ENCODE peak calls at places on chromosomes 13 and 19, in five cellular contexts. One of them, this sample, is unnamed.

GRCh38 chr19:38134538-38135149 is 89.4 kb downstream of the DPF1 start:
- DNase-seq in mucosa of descending colon: peak; percentile 49
- DNase-seq in cardiac muscle cell: peak; percentile 53
- DNase-seq in neural progenitor cell: peak; percentile 78
- DNase-seq in tibial nerve: no peak
- DNase-seq in this sample: no peak

GRCh38 chr13:39875111-39875510 is 219.6 kb downstream of the COG6 start:
- DNase-seq in mucosa of descending colon: no peak
- DNase-seq in cardiac muscle cell: peak; percentile 58
- DNase-seq in neural progenitor cell: no peak
- DNase-seq in tibial nerve: no peak
- DNase-seq in this sample: no peak

GRCh38 chr19:2552859-2553258 is 76.9 kb downstream of the GADD45B start:
- DNase-seq in mucosa of descending colon: peak; percentile 38
- DNase-seq in cardiac muscle cell: no peak
- DNase-seq in neural progenitor cell: no peak
- DNase-seq in tibial nerve: no peak
- DNase-seq in this sample: peak; percentile 36

GRCh38 chr13:30898070-30898469 is 8.0 kb upstream of the MEDAG start:
- DNase-seq in mucosa of descending colon: no peak
- DNase-seq in cardiac muscle cell: no peak
- DNase-seq in neural progenitor cell: no peak
- DNase-seq in tibial nerve: no peak
- DNase-seq in this sample: no peak

GRCh38 chr19:29680447-29680846 is 15.2 kb downstream of the PLEKHF1 start:
- DNase-seq in mucosa of descending colon: peak; percentile 63
- DNase-seq in cardiac muscle cell: no peak
- DNase-seq in neural progenitor cell: no peak
- DNase-seq in tibial nerve: no peak
- DNase-seq in this sample: peak; percentile 70

GRCh38 chr19:43656436-43656835 is 13.5 kb downstream of the PLAUR start:
- DNase-seq in mucosa of descending colon: no peak
- DNase-seq in cardiac muscle cell: no peak
- DNase-seq in neural progenitor cell: no peak
- DNase-seq in tibial nerve: no peak
- DNase-seq in this sample: no peak

GRCh38 chr13:36046672-36047071 is 84.5 kb downstream of the DCLK1 start:
- DNase-seq in mucosa of descending colon: no peak
- DNase-seq in cardiac muscle cell: no peak
- DNase-seq in neural progenitor cell: no peak
- DNase-seq in tibial nerve: no peak
- DNase-seq in this sample: no peak

GRCh38 chr19:7460562-7460966 is 28.3 kb downstream of the PEX11G start:
- DNase-seq in mucosa of descending colon: no peak
- DNase-seq in cardiac muscle cell: peak; percentile 35
- DNase-seq in neural progenitor cell: no peak
- DNase-seq in tibial nerve: no peak
- DNase-seq in this sample: no peak

GRCh38 chr13:20566424-20566916 is 487 bp upstream of the IFT88 start:
- DNase-seq in mucosa of descending colon: peak; percentile 71
- DNase-seq in cardiac muscle cell: no peak
- DNase-seq in neural progenitor cell: no peak
- DNase-seq in tibial nerve: no peak
- DNase-seq in this sample: no peak

GRCh38 chr19:55452381-55453325 is 8.8 kb downstream of the ISOC2 start:
- DNase-seq in mucosa of descending colon: peak; percentile 56
- DNase-seq in cardiac muscle cell: peak; percentile 88
- DNase-seq in neural progenitor cell: peak; percentile 94
- DNase-seq in tibial nerve: peak; percentile 43
- DNase-seq in this sample: no peak

GRCh38 chr13:24220086-24220703 is 59.7 kb downstream of the SPATA13 start:
- DNase-seq in mucosa of descending colon: peak; percentile 89
- DNase-seq in cardiac muscle cell: peak; percentile 92
- DNase-seq in neural progenitor cell: peak; percentile 89
- DNase-seq in tibial nerve: no peak
- DNase-seq in this sample: no peak

GRCh38 chr13:63336549-63336948 is 1920.9 kb upstream of the PCDH20 start:
- DNase-seq in mucosa of descending colon: no peak
- DNase-seq in cardiac muscle cell: no peak
- DNase-seq in neural progenitor cell: no peak
- DNase-seq in tibial nerve: no peak
- DNase-seq in this sample: no peak

GRCh38 chr13:81395368-81395767 is 1054.4 kb upstream of the SPRY2 start:
- DNase-seq in mucosa of descending colon: peak; percentile 76
- DNase-seq in cardiac muscle cell: peak; percentile 5
- DNase-seq in neural progenitor cell: peak; percentile 59
- DNase-seq in tibial nerve: no peak
- DNase-seq in this sample: no peak

GRCh38 chr13:39688699-39689405 is 33.4 kb downstream of the COG6 start:
- DNase-seq in mucosa of descending colon: no peak
- DNase-seq in cardiac muscle cell: peak; percentile 52
- DNase-seq in neural progenitor cell: no peak
- DNase-seq in tibial nerve: no peak
- DNase-seq in this sample: no peak

GRCh38 chr19:34356875-34357274 is 8.1 kb upstream of the GPI start:
- DNase-seq in mucosa of descending colon: no peak
- DNase-seq in cardiac muscle cell: no peak
- DNase-seq in neural progenitor cell: no peak
- DNase-seq in tibial nerve: no peak
- DNase-seq in this sample: no peak

GRCh38 chr13:78700121-78700910 is 41.4 kb upstream of the OBI1 start:
- DNase-seq in mucosa of descending colon: no peak
- DNase-seq in cardiac muscle cell: peak; percentile 40
- DNase-seq in neural progenitor cell: no peak
- DNase-seq in tibial nerve: no peak
- DNase-seq in this sample: no peak

GRCh38 chr19:49212302-49212701 is 54.7 kb downstream of the TRPM4 start:
- DNase-seq in mucosa of descending colon: no peak
- DNase-seq in cardiac muscle cell: peak; percentile 86
- DNase-seq in neural progenitor cell: no peak
- DNase-seq in tibial nerve: no peak
- DNase-seq in this sample: no peak

GRCh38 chr19:48997972-48998371 is 4.3 kb downstream of the RUVBL2 start:
- DNase-seq in mucosa of descending colon: peak; percentile 77
- DNase-seq in cardiac muscle cell: peak; percentile 63
- DNase-seq in neural progenitor cell: peak; percentile 88
- DNase-seq in tibial nerve: no peak
- DNase-seq in this sample: peak; percentile 57

GRCh38 chr13:24627864-24628418 is 52.3 kb upstream of the ATP12A start:
- DNase-seq in mucosa of descending colon: no peak
- DNase-seq in cardiac muscle cell: no peak
- DNase-seq in neural progenitor cell: no peak
- DNase-seq in tibial nerve: no peak
- DNase-seq in this sample: no peak

GRCh38 chr13:49641810-49642291 is 13.5 kb downstream of the ARL11 start:
- DNase-seq in mucosa of descending colon: peak; percentile 27
- DNase-seq in cardiac muscle cell: peak; percentile 90
- DNase-seq in neural progenitor cell: no peak
- DNase-seq in tibial nerve: peak; percentile 19
- DNase-seq in this sample: peak; percentile 89

GRCh38 chr19:8004723-8005513 is 523 bp downstream of the ELAVL1 start:
- DNase-seq in mucosa of descending colon: peak; percentile 12
- DNase-seq in cardiac muscle cell: peak; percentile 50
- DNase-seq in neural progenitor cell: no peak
- DNase-seq in tibial nerve: no peak
- DNase-seq in this sample: no peak

GRCh38 chr13:107170270-107170931 is 602.5 kb upstream of the ARGLU1 start:
- DNase-seq in mucosa of descending colon: no peak
- DNase-seq in cardiac muscle cell: no peak
- DNase-seq in neural progenitor cell: no peak
- DNase-seq in tibial nerve: no peak
- DNase-seq in this sample: no peak

GRCh38 chr19:944171-944567 is 18.3 kb downstream of the ARID3A start:
- DNase-seq in mucosa of descending colon: peak; percentile 86
- DNase-seq in cardiac muscle cell: peak; percentile 93
- DNase-seq in neural progenitor cell: no peak
- DNase-seq in tibial nerve: no peak
- DNase-seq in this sample: no peak

GRCh38 chr13:113299951-113300350 is 2.9 kb downstream of the LAMP1 start:
- DNase-seq in mucosa of descending colon: no peak
- DNase-seq in cardiac muscle cell: no peak
- DNase-seq in neural progenitor cell: no peak
- DNase-seq in tibial nerve: no peak
- DNase-seq in this sample: no peak

GRCh38 chr19:54152878-54153524 is 6.5 kb downstream of the LENG1 start:
- DNase-seq in mucosa of descending colon: no peak
- DNase-seq in cardiac muscle cell: no peak
- DNase-seq in neural progenitor cell: no peak
- DNase-seq in tibial nerve: no peak
- DNase-seq in this sample: no peak

GRCh38 chr13:110826861-110827672 is 87.8 kb downstream of the ANKRD10 start:
- DNase-seq in mucosa of descending colon: no peak
- DNase-seq in cardiac muscle cell: no peak
- DNase-seq in neural progenitor cell: no peak
- DNase-seq in tibial nerve: no peak
- DNase-seq in this sample: no peak

GRCh38 chr19:48754950-48755645 is at the start of gene FGF21:
- DNase-seq in mucosa of descending colon: no peak
- DNase-seq in cardiac muscle cell: no peak
- DNase-seq in neural progenitor cell: no peak
- DNase-seq in tibial nerve: no peak
- DNase-seq in this sample: no peak

GRCh38 chr19:15425321-15425950 is 6.6 kb upstream of the AKAP8L start:
- DNase-seq in mucosa of descending colon: no peak
- DNase-seq in cardiac muscle cell: no peak
- DNase-seq in neural progenitor cell: no peak
- DNase-seq in tibial nerve: no peak
- DNase-seq in this sample: no peak

GRCh38 chr19:15422311-15423075 is 3.7 kb upstream of the AKAP8L start:
- DNase-seq in mucosa of descending colon: no peak
- DNase-seq in cardiac muscle cell: no peak
- DNase-seq in neural progenitor cell: no peak
- DNase-seq in tibial nerve: no peak
- DNase-seq in this sample: no peak

GRCh38 chr19:15423130-15423529 is 4.3 kb upstream of the AKAP8L start:
- DNase-seq in mucosa of descending colon: no peak
- DNase-seq in cardiac muscle cell: no peak
- DNase-seq in neural progenitor cell: no peak
- DNase-seq in tibial nerve: no peak
- DNase-seq in this sample: no peak

GRCh38 chr19:15424692-15425272 is 6.0 kb upstream of the AKAP8L start:
- DNase-seq in mucosa of descending colon: no peak
- DNase-seq in cardiac muscle cell: no peak
- DNase-seq in neural progenitor cell: no peak
- DNase-seq in tibial nerve: no peak
- DNase-seq in this sample: no peak

GRCh38 chr19:15424121-15424520 is 5.3 kb upstream of the AKAP8L start:
- DNase-seq in mucosa of descending colon: no peak
- DNase-seq in cardiac muscle cell: no peak
- DNase-seq in neural progenitor cell: no peak
- DNase-seq in tibial nerve: no peak
- DNase-seq in this sample: no peak
- TF ChIP-seq CTCF in mucosa of descending colon: no peak
- TF ChIP-seq CTCF in cardiac muscle cell: no peak
- TF ChIP-seq CTCF in neural progenitor cell: no peak
- TF ChIP-seq CTCF in tibial nerve: no peak
- TF ChIP-seq CTCF in this sample: no peak

DNA sequence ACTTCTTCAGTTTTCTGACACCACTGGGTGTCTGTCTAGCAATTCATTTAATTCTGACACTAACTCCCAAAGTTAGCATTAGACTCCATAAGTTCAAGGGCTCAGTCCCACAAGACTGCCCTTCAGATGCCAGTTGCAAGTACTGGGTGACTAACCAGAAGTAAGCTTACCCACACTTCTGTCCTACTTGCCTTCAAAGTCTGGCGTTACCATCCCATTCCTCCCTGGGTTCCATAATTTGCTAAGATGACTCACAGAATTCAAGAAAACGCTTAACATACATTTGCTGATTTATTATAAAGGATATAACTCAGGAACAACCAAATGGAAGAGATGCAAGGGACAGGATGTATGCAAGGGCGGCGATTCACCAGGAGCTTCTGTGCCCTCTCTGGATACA is 45.5 kb upstream of the NPAS1 start:
- DNase-seq in mucosa of descending colon: no peak
- DNase-seq in cardiac muscle cell: no peak
- DNase-seq in neural progenitor cell: no peak
- DNase-seq in tibial nerve: no peak
- DNase-seq in this sample: no peak
- H3K4me1 ChIP-seq in mucosa of descending colon: peaks cover 29% of the 10 kb centered on the region
- H3K4me1 ChIP-seq in cardiac muscle cell: peaks cover 28% of the 10 kb centered on the region
- H3K4me1 ChIP-seq in neural progenitor cell: peaks cover 38% of the 10 kb centered on the region
- H3K4me1 ChIP-seq in tibial nerve: peaks cover 55% of the 10 kb centered on the region
- H3K4me1 ChIP-seq in this sample: peaks cover 36% of the 10 kb centered on the region

DNA sequence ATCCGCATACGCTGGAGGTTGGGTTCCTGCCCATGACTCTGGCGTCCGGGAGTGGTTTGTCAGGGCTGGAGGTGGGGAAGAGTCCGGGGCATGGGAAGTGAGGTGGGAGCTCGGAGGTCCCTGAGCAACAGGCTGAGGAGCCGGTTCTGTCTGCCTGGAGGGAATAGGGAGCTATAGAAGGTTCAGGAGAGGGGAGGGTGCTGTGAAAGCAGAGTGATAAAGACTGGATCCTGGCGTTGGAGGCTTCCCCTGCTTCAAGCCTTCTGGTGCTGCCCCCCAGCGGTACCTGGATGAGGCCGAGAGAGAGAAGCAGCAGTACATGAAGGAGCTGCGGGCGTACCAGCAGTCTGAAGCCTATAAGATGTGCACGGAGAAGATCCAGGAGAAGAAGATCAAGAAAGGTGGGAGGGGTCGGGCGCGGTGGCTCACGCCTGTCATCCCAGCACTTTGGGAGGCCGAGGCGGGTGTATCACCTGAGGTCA is 2.6 kb downstream of the HMG20B start:
- DNase-seq in mucosa of descending colon: peak; percentile 36
- DNase-seq in cardiac muscle cell: no peak
- DNase-seq in neural progenitor cell: peak; percentile 59
- DNase-seq in tibial nerve: no peak
- DNase-seq in this sample: no peak
- TF ChIP-seq CTCF in mucosa of descending colon: no peak
- TF ChIP-seq CTCF in cardiac muscle cell: peak; percentile 29
- TF ChIP-seq CTCF in neural progenitor cell: peak; percentile 45
- TF ChIP-seq CTCF in tibial nerve: no peak
- TF ChIP-seq CTCF in this sample: no peak

GRCh38 chr13:109764045-109764444 is 22.3 kb downstream of the IRS2 start:
- DNase-seq in mucosa of descending colon: no peak
- DNase-seq in cardiac muscle cell: no peak
- DNase-seq in neural progenitor cell: no peak
- DNase-seq in tibial nerve: no peak
- DNase-seq in this sample: no peak
- H3K4me1 ChIP-seq in mucosa of descending colon: no peaks in the 10 kb centered on the region
- H3K4me1 ChIP-seq in cardiac muscle cell: peaks cover 4% of the 10 kb centered on the region
- H3K4me1 ChIP-seq in neural progenitor cell: peaks cover 15% of the 10 kb centered on the region
- H3K4me1 ChIP-seq in tibial nerve: peaks cover 11% of the 10 kb centered on the region
- H3K4me1 ChIP-seq in this sample: peaks cover 18% of the 10 kb centered on the region

GRCh38 chr19:17183271-17183757 is 31.8 kb upstream of the USE1 start:
- DNase-seq in mucosa of descending colon: no peak
- DNase-seq in cardiac muscle cell: no peak
- DNase-seq in neural progenitor cell: no peak
- DNase-seq in tibial nerve: no peak
- DNase-seq in this sample: no peak
- TF ChIP-seq CTCF in mucosa of descending colon: no peak
- TF ChIP-seq CTCF in cardiac muscle cell: peak; percentile 2
- TF ChIP-seq CTCF in neural progenitor cell: no peak
- TF ChIP-seq CTCF in tibial nerve: no peak
- TF ChIP-seq CTCF in this sample: no peak